ENCODE peak calls at places on chromosomes 12 and 14, in seven cellular contexts. One of them, this sample, is unnamed.

GRCh38 chr14:21833836-21834235 is 160.2 kb upstream of the OR4E1 start:
- DNase-seq in hepatocyte: no peak
- DNase-seq in AG04450: no peak
- DNase-seq in body of pancreas: no peak
- DNase-seq in psoas muscle: no peak
- DNase-seq in gastrocnemius medialis: no peak
- DNase-seq in A549: no peak
- DNase-seq in this sample: no peak

GRCh38 chr12:128940974-128941373 is 87.7 kb downstream of the GLT1D1 start:
- DNase-seq in body of pancreas: no peak
- DNase-seq in AG04450: no peak
- DNase-seq in hepatocyte: no peak
- DNase-seq in gastrocnemius medialis: no peak
- DNase-seq in A549: no peak
- DNase-seq in psoas muscle: no peak
- DNase-seq in this sample: no peak

GRCh38 chr12:109768901-109769670 is 55.5 kb downstream of the FAM222A start:
- DNase-seq in body of pancreas: no peak
- DNase-seq in gastrocnemius medialis: no peak
- DNase-seq in AG04450: no peak
- DNase-seq in A549: no peak
- DNase-seq in psoas muscle: no peak
- DNase-seq in hepatocyte: no peak
- DNase-seq in this sample: no peak

GRCh38 chr14:34722723-34723545 is 8.5 kb upstream of the CFL2 start:
- DNase-seq in hepatocyte: peak; percentile 53
- DNase-seq in A549: peak; percentile 84
- DNase-seq in AG04450: no peak
- DNase-seq in psoas muscle: no peak
- DNase-seq in body of pancreas: peak; percentile 38
- DNase-seq in gastrocnemius medialis: no peak
- DNase-seq in this sample: peak; percentile 38

GRCh38 chr12:42587564-42588307 is 1.8 kb downstream of the PRICKLE1 start:
- DNase-seq in gastrocnemius medialis: no peak
- DNase-seq in body of pancreas: no peak
- DNase-seq in hepatocyte: peak; percentile 19
- DNase-seq in AG04450: no peak
- DNase-seq in A549: no peak
- DNase-seq in psoas muscle: no peak
- DNase-seq in this sample: no peak

GRCh38 chr12:92971869-92972524 is 42.9 kb upstream of the EEA1 start:
- DNase-seq in body of pancreas: no peak
- DNase-seq in psoas muscle: no peak
- DNase-seq in gastrocnemius medialis: no peak
- DNase-seq in hepatocyte: no peak
- DNase-seq in AG04450: peak; percentile 37
- DNase-seq in A549: no peak
- DNase-seq in this sample: peak; percentile 54

GRCh38 chr12:54983536-54984102 is 943 bp downstream of the TESPA1 start:
- DNase-seq in hepatocyte: no peak
- DNase-seq in psoas muscle: no peak
- DNase-seq in body of pancreas: no peak
- DNase-seq in AG04450: no peak
- DNase-seq in A549: no peak
- DNase-seq in gastrocnemius medialis: no peak
- DNase-seq in this sample: no peak

GRCh38 chr14:88437659-88438058 is 52.2 kb downstream of the SPATA7 start:
- DNase-seq in A549: no peak
- DNase-seq in hepatocyte: no peak
- DNase-seq in body of pancreas: no peak
- DNase-seq in AG04450: no peak
- DNase-seq in gastrocnemius medialis: no peak
- DNase-seq in psoas muscle: no peak
- DNase-seq in this sample: no peak

GRCh38 chr14:91177073-91177796 is 63.4 kb downstream of the DGLUCY start:
- DNase-seq in psoas muscle: peak; percentile 61
- DNase-seq in A549: peak; percentile 66
- DNase-seq in hepatocyte: peak; percentile 81
- DNase-seq in body of pancreas: peak; percentile 62
- DNase-seq in AG04450: no peak
- DNase-seq in gastrocnemius medialis: no peak
- DNase-seq in this sample: peak; percentile 55

GRCh38 chr12:49651855-49652254 is 28.5 kb downstream of the PRPF40B start:
- DNase-seq in A549: no peak
- DNase-seq in psoas muscle: no peak
- DNase-seq in gastrocnemius medialis: no peak
- DNase-seq in hepatocyte: no peak
- DNase-seq in AG04450: no peak
- DNase-seq in body of pancreas: no peak
- DNase-seq in this sample: no peak

GRCh38 chr12:117968826-117969659 is at the start of gene KSR2:
- DNase-seq in body of pancreas: peak; percentile 91
- DNase-seq in hepatocyte: peak; percentile 91
- DNase-seq in A549: peak; percentile 72
- DNase-seq in gastrocnemius medialis: no peak
- DNase-seq in psoas muscle: no peak
- DNase-seq in AG04450: no peak
- DNase-seq in this sample: peak; percentile 63

GRCh38 chr12:121806556-121807308 is 2.9 kb downstream of the SETD1B start:
- DNase-seq in AG04450: no peak
- DNase-seq in body of pancreas: no peak
- DNase-seq in hepatocyte: peak; percentile 58
- DNase-seq in gastrocnemius medialis: no peak
- DNase-seq in A549: no peak
- DNase-seq in psoas muscle: no peak
- DNase-seq in this sample: peak; percentile 33

GRCh38 chr14:39050389-39050788 is 52.6 kb downstream of the SEC23A start:
- DNase-seq in body of pancreas: no peak
- DNase-seq in A549: no peak
- DNase-seq in gastrocnemius medialis: no peak
- DNase-seq in AG04450: peak; percentile 10
- DNase-seq in hepatocyte: peak; percentile 53
- DNase-seq in psoas muscle: no peak
- DNase-seq in this sample: peak; percentile 88

GRCh38 chr14:71466942-71467341 is 465.3 kb upstream of the RGS6 start:
- DNase-seq in hepatocyte: no peak
- DNase-seq in AG04450: no peak
- DNase-seq in A549: no peak
- DNase-seq in psoas muscle: no peak
- DNase-seq in gastrocnemius medialis: no peak
- DNase-seq in body of pancreas: no peak
- DNase-seq in this sample: no peak

DNA sequence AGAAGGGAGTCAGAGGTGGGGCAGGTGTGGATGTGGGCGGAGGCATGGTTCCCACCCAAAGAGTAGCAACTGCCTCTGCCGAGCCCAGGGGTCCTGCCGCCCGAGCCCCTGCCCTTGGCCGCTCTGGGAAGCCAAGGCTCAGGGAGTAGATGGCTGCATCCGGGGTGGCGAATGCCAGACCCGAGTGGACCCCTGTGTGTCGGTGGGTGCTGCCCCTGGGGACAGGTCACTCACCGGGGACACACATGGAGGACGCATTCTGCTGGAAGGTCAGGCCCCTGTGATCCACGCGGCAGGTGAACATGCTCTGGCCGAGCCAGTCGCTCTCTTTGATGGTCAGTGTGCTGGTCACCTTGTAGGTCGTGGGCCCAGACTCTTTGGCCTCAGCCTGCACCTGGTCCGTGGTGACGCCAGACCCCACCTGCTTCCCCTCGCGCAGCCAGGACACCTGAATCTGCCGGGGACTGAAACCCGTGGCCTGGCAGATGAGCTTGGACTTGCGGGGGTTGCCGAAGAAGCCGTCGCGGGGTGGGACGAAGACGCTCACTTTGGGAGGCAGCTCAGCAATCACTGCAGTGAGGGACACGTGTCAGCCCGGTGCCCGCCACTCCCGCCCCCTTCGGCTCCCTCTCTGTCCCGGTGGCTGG is 329.0 kb downstream of the TMEM121 start:
- DNase-seq in AG04450: no peak
- DNase-seq in body of pancreas: no peak
- DNase-seq in gastrocnemius medialis: no peak
- DNase-seq in hepatocyte: no peak
- DNase-seq in psoas muscle: peak; percentile 43
- DNase-seq in A549: no peak
- DNase-seq in this sample: no peak
- H3K4me3 ChIP-seq in AG04450: no peak overlapping the region
- H3K4me3 ChIP-seq in body of pancreas: no peak overlapping the region
- H3K4me3 ChIP-seq in gastrocnemius medialis: no peak overlapping the region
- H3K4me3 ChIP-seq in hepatocyte: no peak overlapping the region
- H3K4me3 ChIP-seq in psoas muscle: no peak overlapping the region
- H3K4me3 ChIP-seq in A549: no peak overlapping the region
- H3K4me3 ChIP-seq in this sample: no peak overlapping the region

DNA sequence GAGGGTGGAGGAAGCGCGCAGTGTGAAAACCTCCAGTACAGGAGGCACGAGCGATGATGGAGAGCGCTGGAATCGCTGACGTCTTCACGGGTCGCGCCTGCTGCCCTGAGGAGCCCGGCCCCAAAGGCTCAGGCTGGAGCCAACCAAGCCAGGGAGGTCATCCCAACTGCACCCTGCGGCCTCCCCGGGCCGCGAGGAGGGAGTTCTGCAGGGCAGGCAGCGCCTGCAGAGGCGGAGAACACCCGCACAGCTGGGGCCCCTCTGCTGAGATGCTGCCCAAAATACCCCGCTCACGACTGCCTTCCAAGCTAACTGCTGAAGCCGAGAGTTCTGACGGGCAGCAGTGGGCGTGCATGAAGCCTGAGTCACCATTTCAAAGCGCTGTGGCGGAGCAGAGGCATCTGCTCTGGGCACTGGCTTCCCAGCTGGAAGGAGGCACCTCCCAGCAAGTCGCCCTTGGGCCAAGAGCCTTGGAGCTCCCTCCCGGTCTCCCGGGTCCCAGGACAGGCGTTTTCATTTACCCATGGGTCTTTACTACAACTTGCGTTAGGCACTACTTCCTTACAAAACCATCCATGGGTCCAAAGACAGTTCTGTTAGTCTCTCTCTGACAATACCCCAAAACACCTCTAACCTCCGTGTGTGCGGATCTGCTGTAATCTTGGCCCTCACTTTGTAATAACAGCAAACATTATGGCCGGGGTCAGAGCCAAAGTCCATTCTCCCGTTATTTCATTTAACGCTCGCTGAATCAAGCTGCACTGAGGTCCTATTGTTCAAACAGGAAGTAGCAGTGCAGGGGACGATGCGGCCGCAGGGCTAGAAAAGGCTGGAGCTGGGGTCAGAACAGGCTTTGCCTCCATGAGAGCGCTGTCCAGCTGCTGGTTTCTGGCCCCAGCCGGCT is 60.1 kb upstream of the RIMBP2 start:
- DNase-seq in gastrocnemius medialis: no peak
- DNase-seq in hepatocyte: peak; percentile 80
- DNase-seq in AG04450: peak; percentile 72
- DNase-seq in body of pancreas: peak; percentile 39
- DNase-seq in A549: peak; percentile 62
- DNase-seq in psoas muscle: no peak
- DNase-seq in this sample: peak; percentile 72
- H3K4me3 ChIP-seq in gastrocnemius medialis: peak overlapping the region; percentile 27
- H3K4me3 ChIP-seq in hepatocyte: no peak overlapping the region
- H3K4me3 ChIP-seq in AG04450: peak overlapping the region; percentile 47
- H3K4me3 ChIP-seq in body of pancreas: no peak overlapping the region
- H3K4me3 ChIP-seq in A549: no peak overlapping the region
- H3K4me3 ChIP-seq in psoas muscle: peak overlapping the region; percentile 39
- H3K4me3 ChIP-seq in this sample: no peak overlapping the region

DNA sequence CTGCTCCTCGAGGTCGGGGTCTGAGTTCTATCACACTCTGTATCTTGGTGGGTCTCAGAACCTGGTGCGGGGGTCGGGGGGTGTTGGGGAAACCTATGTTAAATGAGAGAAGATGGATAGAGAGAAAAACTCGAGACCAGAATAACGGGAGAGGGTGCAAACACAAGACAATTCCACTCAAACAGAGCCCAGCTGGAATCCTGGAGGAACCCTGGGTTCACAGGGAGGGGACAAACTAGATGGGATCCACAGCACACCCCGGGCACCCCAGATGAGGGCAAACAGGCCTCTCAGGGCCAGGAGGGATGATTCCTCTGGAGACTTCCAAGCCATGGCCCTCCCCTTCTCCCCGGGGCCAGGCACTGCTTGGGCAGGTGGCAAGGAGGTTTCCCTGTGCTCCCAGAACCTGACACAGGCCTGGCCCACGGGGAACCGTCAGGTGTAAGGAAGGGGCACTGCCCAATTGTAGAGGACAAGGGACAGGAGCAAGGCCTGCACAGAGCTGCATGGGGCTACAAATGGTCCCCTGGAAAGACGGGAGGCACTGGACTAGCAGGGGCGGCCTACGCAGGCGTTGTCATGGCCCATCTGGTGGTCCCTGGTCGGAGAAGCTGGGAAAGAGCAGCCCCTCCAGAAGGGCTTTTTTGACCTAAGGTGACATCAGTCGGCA is 313.1 kb upstream of the DIO3 start:
- DNase-seq in body of pancreas: peak; percentile 4
- DNase-seq in AG04450: no peak
- DNase-seq in psoas muscle: peak; percentile 30
- DNase-seq in A549: no peak
- DNase-seq in gastrocnemius medialis: no peak
- DNase-seq in hepatocyte: no peak
- DNase-seq in this sample: no peak
- H3K4me3 ChIP-seq in body of pancreas: no peak overlapping the region
- H3K4me3 ChIP-seq in AG04450: no peak overlapping the region
- H3K4me3 ChIP-seq in psoas muscle: no peak overlapping the region
- H3K4me3 ChIP-seq in A549: no peak overlapping the region
- H3K4me3 ChIP-seq in gastrocnemius medialis: no peak overlapping the region
- H3K4me3 ChIP-seq in hepatocyte: no peak overlapping the region
- H3K4me3 ChIP-seq in this sample: no peak overlapping the region

DNA sequence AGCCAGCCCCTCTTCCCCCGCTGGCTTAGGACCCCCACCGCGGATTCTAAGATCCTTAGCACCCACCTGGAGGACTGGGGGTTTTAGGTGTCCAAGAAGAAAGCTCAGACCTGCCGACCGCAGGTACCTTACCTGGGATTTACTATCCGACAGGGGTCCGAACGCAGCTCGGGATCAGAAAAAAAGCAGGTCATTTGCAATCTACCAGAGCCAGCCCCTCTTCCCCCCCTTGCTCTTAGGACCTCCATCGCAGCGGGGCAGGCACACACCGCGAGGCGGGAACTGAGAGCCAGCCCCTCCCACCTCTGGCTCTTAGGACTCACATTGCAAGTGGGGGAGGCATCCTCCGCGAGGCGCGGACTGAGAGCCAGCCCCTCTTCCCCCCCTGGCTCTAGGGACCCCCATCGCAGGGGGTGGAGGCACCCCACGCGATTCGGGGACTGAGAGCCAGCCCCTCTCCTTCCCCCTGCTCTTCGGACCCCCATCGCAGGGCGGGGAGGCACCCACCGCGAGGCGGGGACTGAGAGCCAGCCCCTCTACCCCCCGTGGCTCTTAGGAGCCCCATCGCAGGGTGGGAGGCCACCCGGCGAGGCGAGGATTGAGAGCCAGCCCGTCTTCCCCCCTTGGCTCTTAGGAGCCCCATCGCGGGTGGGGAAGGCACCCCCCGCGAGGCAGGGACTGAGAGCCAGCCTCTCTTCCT is 45.3 kb downstream of the DDX11 start:
- DNase-seq in A549: peak; percentile 49
- DNase-seq in gastrocnemius medialis: no peak
- DNase-seq in hepatocyte: peak; percentile 69
- DNase-seq in psoas muscle: no peak
- DNase-seq in AG04450: no peak
- DNase-seq in body of pancreas: no peak
- DNase-seq in this sample: no peak
- H3K4me3 ChIP-seq in A549: peak overlapping the region; percentile 64
- H3K4me3 ChIP-seq in gastrocnemius medialis: peak overlapping the region; percentile 19
- H3K4me3 ChIP-seq in hepatocyte: peak overlapping the region; percentile 29
- H3K4me3 ChIP-seq in psoas muscle: peak overlapping the region; percentile 56
- H3K4me3 ChIP-seq in AG04450: peak overlapping the region; percentile 10
- H3K4me3 ChIP-seq in body of pancreas: no peak overlapping the region
- H3K4me3 ChIP-seq in this sample: no peak overlapping the region